ENCODE peak calls at places on chromosomes 13 and 19, in nine cellular contexts. B, J, A, C, M, V, T, R and K are unnamed samples.

GRCh38 chr19:43672061-43672679 is 2.2 kb upstream of the PLAUR start:
- DNase-seq in T (no peak), J (no peak), R (no peak), C (no peak), M (no peak), A (no peak), V (peak; percentile 21), B (no peak), K (no peak)

GRCh38 chr19:56321981-56322558 is 7.4 kb upstream of the ZSCAN5A start:
- DNase-seq in T (no peak), C (no peak), R (no peak), B (no peak), A (no peak), V (no peak), M (no peak), J (no peak), K (no peak)

GRCh38 chr19:32692727-32693061 is 1.1 kb downstream of the NUDT19 start:
- DNase-seq in C (no peak), V (no peak), J (no peak), M (no peak), B (no peak), T (no peak), R (no peak), A (no peak), K (no peak)

GRCh38 chr19:38831142-38831605 is 420 bp downstream of the ECH1 start:
- DNase-seq in M (peak; percentile 69), A (no peak), J (peak; percentile 76), V (peak; percentile 57), B (peak; percentile 86), C (peak; percentile 97), T (peak; percentile 56), R (peak; percentile 73), K (no peak)

GRCh38 chr13:28636677-28637317 is 22.1 kb upstream of the POMP start:
- DNase-seq in A (peak; percentile 82), J (no peak), M (peak; percentile 28), B (peak; percentile 87), C (peak; percentile 74), V (peak; percentile 92), R (peak; percentile 22), T (peak; percentile 47), K (no peak)

GRCh38 chr13:51797664-51798488 is 6.1 kb downstream of the DHRS12 start:
- DNase-seq in M (peak; percentile 65), C (peak; percentile 46), B (peak; percentile 75), J (no peak), A (peak; percentile 63), T (no peak), V (peak; percentile 87), R (peak; percentile 44), K (no peak)

GRCh38 chr13:79654520-79654919 is 173.6 kb downstream of the NDFIP2 start:
- DNase-seq in J (no peak), R (no peak), B (no peak), V (no peak), A (no peak), C (no peak), M (no peak), T (no peak), K (no peak)

GRCh38 chr13:40318366-40318765 is 348.1 kb downstream of the FOXO1 start:
- DNase-seq in R (no peak), B (peak; percentile 34), A (peak; percentile 15), J (peak; percentile 50), T (no peak), C (no peak), M (no peak), V (no peak), K (no peak)

GRCh38 chr19:14758816-14759215 is 19.5 kb downstream of the ADGRE2 start:
- DNase-seq in T (no peak), A (peak; percentile 39), M (no peak), C (no peak), J (no peak), V (peak; percentile 89), R (no peak), B (no peak), K (no peak)

GRCh38 chr13:37747071-37747612 is 122.4 kb downstream of the TRPC4 start:
- DNase-seq in J (no peak), R (no peak), A (no peak), V (no peak), C (peak; percentile 62), T (peak; percentile 29), M (no peak), B (peak; percentile 86), K (no peak)

GRCh38 chr13:99982021-99982740 is 597 bp downstream of the ZIC2 start:
- DNase-seq in J (no peak), M (no peak), T (no peak), R (no peak), V (peak; percentile 50), A (peak; percentile 68), C (no peak), B (no peak), K (no peak)
- H3K4me3 ChIP-seq in J (peak overlapping the region; percentile 68), M (peak overlapping the region; percentile 36), T (peak overlapping the region; percentile 75), R (peak overlapping the region; percentile 92), V (peak overlapping the region; percentile 89), A (peak overlapping the region; percentile 95), C (no peak overlapping the region), B (no peak overlapping the region), K (no peak overlapping the region)

GRCh38 chr13:47004022-47004421 is 107.2 kb upstream of the HTR2A start:
- DNase-seq in B (peak; percentile 41), T (no peak), R (no peak), A (no peak), M (no peak), C (no peak), V (no peak), J (no peak), K (no peak)
- TF ChIP-seq CTCF in B (peak; percentile 24), T (no peak), R (no peak), A (no peak), M (no peak), C (no peak), V (no peak), J (no peak), K (no peak)

GRCh38 chr19:3867971-3868769 is 668 bp downstream of the ZFR2 start:
- DNase-seq in C (no peak), R (no peak), A (no peak), T (no peak), M (no peak), J (no peak), B (no peak), V (peak; percentile 55), K (no peak)

GRCh38 chr19:3863648-3864047 is 5.2 kb downstream of the ZFR2 start:
- DNase-seq in T (no peak), A (no peak), R (no peak), J (no peak), B (no peak), C (no peak), M (no peak), V (no peak), K (no peak)

GRCh38 chr19:3866798-3867638 is 1.8 kb downstream of the ZFR2 start:
- DNase-seq in T (no peak), B (no peak), A (no peak), J (no peak), R (no peak), C (no peak), M (no peak), V (no peak), K (no peak)

GRCh38 chr19:3873151-3873550 is 4.3 kb upstream of the ZFR2 start:
- DNase-seq in R (no peak), M (no peak), J (no peak), A (no peak), T (no peak), C (no peak), V (no peak), B (no peak), K (no peak)

DNA sequence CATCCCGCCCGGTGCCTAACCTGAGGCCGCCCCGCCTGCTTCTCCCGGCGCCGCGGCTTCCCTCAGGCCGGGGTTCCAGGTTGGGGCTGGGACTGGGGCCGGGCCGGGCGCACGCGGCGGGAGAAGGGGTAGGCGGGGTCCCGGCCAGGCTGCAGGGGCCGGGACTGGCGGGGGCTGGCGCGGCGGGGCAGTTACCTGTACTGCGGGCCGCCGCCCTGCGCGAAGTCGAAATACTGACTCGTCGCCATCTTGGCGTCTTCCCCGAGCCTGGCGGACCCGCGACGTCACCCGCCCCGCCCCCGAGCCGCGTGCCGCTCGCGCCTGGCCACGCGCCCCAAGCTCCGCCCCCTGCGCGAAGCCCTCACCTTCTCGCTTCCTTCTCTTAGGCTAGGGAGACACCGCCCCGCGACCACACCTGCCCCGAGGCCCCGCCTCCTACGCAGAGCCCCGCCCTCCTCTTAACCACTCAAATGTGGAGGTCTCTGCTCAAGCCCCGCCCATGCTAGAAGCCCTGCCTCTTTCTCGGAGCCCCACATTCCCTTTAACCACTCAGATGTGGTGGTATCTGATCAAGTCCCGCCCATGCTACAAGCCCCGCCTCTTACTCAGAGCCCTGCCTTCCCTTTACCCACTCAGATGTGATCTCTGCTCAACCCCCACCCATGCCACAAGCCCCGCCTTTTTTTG is at the start of gene ZFR2:
- DNase-seq in R (no peak), T (no peak), M (no peak), A (peak; percentile 52), B (no peak), C (no peak), J (no peak), V (peak; percentile 87), K (no peak)
- H3K4me3 ChIP-seq in R (peak within 1 kb of the TSS; percentile 27), T (no peak within 1 kb of the TSS), M (no peak within 1 kb of the TSS), A (no peak within 1 kb of the TSS), B (no peak within 1 kb of the TSS), C (no peak within 1 kb of the TSS), J (peak within 1 kb of the TSS; percentile 46), V (peak within 1 kb of the TSS; percentile 58), K (no peak within 1 kb of the TSS)

GRCh38 chr19:40393894-40394815 is 4.2 kb upstream of the HIPK4 start:
- DNase-seq in T (no peak), M (no peak), B (no peak), R (no peak), V (no peak), C (no peak), J (no peak), A (no peak), K (no peak)

GRCh38 chr19:40390084-40390742 is at the start of gene HIPK4:
- DNase-seq in C (no peak), R (no peak), V (peak; percentile 41), A (no peak), M (no peak), B (no peak), J (no peak), T (no peak), K (no peak)

GRCh38 chr19:40394816-40395210 is 4.8 kb upstream of the HIPK4 start:
- DNase-seq in R (no peak), T (no peak), B (no peak), A (no peak), M (no peak), V (no peak), J (no peak), C (no peak), K (no peak)

GRCh38 chr19:40392123-40392522 is 2.1 kb upstream of the HIPK4 start:
- DNase-seq in C (no peak), J (no peak), A (no peak), R (no peak), T (no peak), M (no peak), V (no peak), B (no peak), K (no peak)

DNA sequence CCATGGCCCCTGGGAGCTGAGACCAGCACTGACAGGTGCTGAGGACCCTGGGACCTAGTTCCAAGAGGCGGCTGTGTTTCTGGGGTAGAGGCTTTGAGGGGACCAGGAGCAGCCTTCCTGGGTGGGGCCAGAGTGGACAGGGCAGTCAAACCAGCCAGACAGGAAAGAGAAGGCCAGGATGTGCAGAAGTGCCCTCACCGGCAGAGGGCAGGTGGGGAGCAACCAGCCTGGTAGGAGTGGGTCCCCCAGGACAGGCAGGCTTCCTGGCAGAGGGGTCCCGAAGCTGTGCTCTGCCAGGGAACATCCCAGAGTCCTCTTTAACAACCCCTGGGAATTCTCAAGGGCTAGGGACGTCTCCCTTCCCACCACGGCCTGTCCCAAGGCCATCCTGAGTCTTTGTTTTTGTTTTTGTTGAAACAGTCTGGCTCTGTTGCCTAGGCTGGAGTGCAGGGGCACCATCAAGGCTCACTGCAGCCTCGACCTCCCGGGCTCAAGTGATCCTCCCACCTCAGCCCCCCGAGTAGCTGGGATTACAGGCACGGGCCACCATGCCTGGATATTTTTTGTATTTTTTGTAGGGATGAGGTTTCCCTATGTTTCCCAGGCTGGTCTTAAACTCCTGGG is 3.0 kb upstream of the HIPK4 start:
- DNase-seq in C (no peak), T (no peak), B (no peak), A (no peak), V (no peak), M (no peak), R (peak; percentile 81), J (no peak), K (no peak)
- TF ChIP-seq CTCF in C (peak; percentile 36), T (peak; percentile 47), B (peak; percentile 15), A (no peak), V (peak; percentile 12), M (no peak), R (peak; percentile 49), J (peak; percentile 46), K (peak; percentile 42)